ENCODE peak calls at places on chromosomes 7 and 10, in six cellular contexts. One of them, this sample, is unnamed.

GRCh38 chr10:48901152-48901705 is 38.4 kb downstream of the LRRC18 start:
- DNase-seq in activated T-cell treated with anti-CD3 and anti-CD28 coated beads, Interleukin-2, amount 50 U/mL, for 1 hour: no peak
- DNase-seq in GM12892: no peak
- DNase-seq in activated CD8-positive, alpha-beta memory T cell treated with anti-CD3 and anti-CD28 coated beads for 48 hours: no peak
- DNase-seq in HuH-7.5: no peak
- DNase-seq in iPS-NIHi11: no peak
- DNase-seq in this sample: no peak

GRCh38 chr10:120465138-120465537 is 8.1 kb downstream of the PLPP4 start:
- DNase-seq in GM12892: no peak
- DNase-seq in activated CD8-positive, alpha-beta memory T cell treated with anti-CD3 and anti-CD28 coated beads for 48 hours: no peak
- DNase-seq in HuH-7.5: no peak
- DNase-seq in iPS-NIHi11: no peak
- DNase-seq in activated T-cell treated with anti-CD3 and anti-CD28 coated beads, Interleukin-2, amount 50 U/mL, for 1 hour: no peak
- DNase-seq in this sample: no peak

GRCh38 chr10:80153460-80153859 is 20.9 kb downstream of the PLAC9 start:
- DNase-seq in iPS-NIHi11: no peak
- DNase-seq in GM12892: no peak
- DNase-seq in activated T-cell treated with anti-CD3 and anti-CD28 coated beads, Interleukin-2, amount 50 U/mL, for 1 hour: no peak
- DNase-seq in activated CD8-positive, alpha-beta memory T cell treated with anti-CD3 and anti-CD28 coated beads for 48 hours: no peak
- DNase-seq in HuH-7.5: no peak
- DNase-seq in this sample: no peak

GRCh38 chr10:70576803-70577517 is 25.6 kb downstream of the PRF1 start:
- DNase-seq in GM12892: no peak
- DNase-seq in iPS-NIHi11: no peak
- DNase-seq in activated CD8-positive, alpha-beta memory T cell treated with anti-CD3 and anti-CD28 coated beads for 48 hours: no peak
- DNase-seq in activated T-cell treated with anti-CD3 and anti-CD28 coated beads, Interleukin-2, amount 50 U/mL, for 1 hour: no peak
- DNase-seq in HuH-7.5: no peak
- DNase-seq in this sample: no peak

GRCh38 chr10:125080984-125081383 is 79.4 kb downstream of the CTBP2 start:
- DNase-seq in iPS-NIHi11: no peak
- DNase-seq in GM12892: no peak
- DNase-seq in activated T-cell treated with anti-CD3 and anti-CD28 coated beads, Interleukin-2, amount 50 U/mL, for 1 hour: no peak
- DNase-seq in HuH-7.5: no peak
- DNase-seq in activated CD8-positive, alpha-beta memory T cell treated with anti-CD3 and anti-CD28 coated beads for 48 hours: no peak
- DNase-seq in this sample: peak

GRCh38 chr7:2513702-2514101 is 5.9 kb upstream of the LFNG start:
- DNase-seq in HuH-7.5: no peak
- DNase-seq in activated CD8-positive, alpha-beta memory T cell treated with anti-CD3 and anti-CD28 coated beads for 48 hours: no peak
- DNase-seq in iPS-NIHi11: no peak
- DNase-seq in activated T-cell treated with anti-CD3 and anti-CD28 coated beads, Interleukin-2, amount 50 U/mL, for 1 hour: no peak
- DNase-seq in GM12892: no peak
- DNase-seq in this sample: no peak

GRCh38 chr10:117762819-117763172 is 220.2 kb downstream of the EMX2 start:
- DNase-seq in activated CD8-positive, alpha-beta memory T cell treated with anti-CD3 and anti-CD28 coated beads for 48 hours: no peak
- DNase-seq in iPS-NIHi11: no peak
- DNase-seq in activated T-cell treated with anti-CD3 and anti-CD28 coated beads, Interleukin-2, amount 50 U/mL, for 1 hour: no peak
- DNase-seq in HuH-7.5: no peak
- DNase-seq in GM12892: no peak
- DNase-seq in this sample: no peak

GRCh38 chr10:128125416-128125943 is 743 bp downstream of the MKI67 start:
- DNase-seq in GM12892: no peak
- DNase-seq in iPS-NIHi11: peak
- DNase-seq in activated CD8-positive, alpha-beta memory T cell treated with anti-CD3 and anti-CD28 coated beads for 48 hours: no peak
- DNase-seq in HuH-7.5: no peak
- DNase-seq in activated T-cell treated with anti-CD3 and anti-CD28 coated beads, Interleukin-2, amount 50 U/mL, for 1 hour: peak
- DNase-seq in this sample: peak

GRCh38 chr10:69742928-69743602 is 58.6 kb upstream of the COL13A1 start:
- DNase-seq in iPS-NIHi11: peak
- DNase-seq in activated T-cell treated with anti-CD3 and anti-CD28 coated beads, Interleukin-2, amount 50 U/mL, for 1 hour: no peak
- DNase-seq in HuH-7.5: peak
- DNase-seq in GM12892: no peak
- DNase-seq in activated CD8-positive, alpha-beta memory T cell treated with anti-CD3 and anti-CD28 coated beads for 48 hours: no peak
- DNase-seq in this sample: no peak

GRCh38 chr10:85187047-85187446 is 858.7 kb downstream of the CCSER2 start:
- DNase-seq in HuH-7.5: no peak
- DNase-seq in activated CD8-positive, alpha-beta memory T cell treated with anti-CD3 and anti-CD28 coated beads for 48 hours: no peak
- DNase-seq in activated T-cell treated with anti-CD3 and anti-CD28 coated beads, Interleukin-2, amount 50 U/mL, for 1 hour: no peak
- DNase-seq in GM12892: no peak
- DNase-seq in iPS-NIHi11: no peak
- DNase-seq in this sample: no peak

GRCh38 chr10:91162050-91162494 is 58.4 kb upstream of the PCGF5 start:
- DNase-seq in GM12892: no peak
- DNase-seq in HuH-7.5: no peak
- DNase-seq in activated CD8-positive, alpha-beta memory T cell treated with anti-CD3 and anti-CD28 coated beads for 48 hours: no peak
- DNase-seq in iPS-NIHi11: peak
- DNase-seq in activated T-cell treated with anti-CD3 and anti-CD28 coated beads, Interleukin-2, amount 50 U/mL, for 1 hour: no peak
- DNase-seq in this sample: peak

GRCh38 chr7:84264341-84264740 is 69.8 kb upstream of the SEMA3A start:
- DNase-seq in HuH-7.5: no peak
- DNase-seq in activated T-cell treated with anti-CD3 and anti-CD28 coated beads, Interleukin-2, amount 50 U/mL, for 1 hour: no peak
- DNase-seq in iPS-NIHi11: no peak
- DNase-seq in activated CD8-positive, alpha-beta memory T cell treated with anti-CD3 and anti-CD28 coated beads for 48 hours: no peak
- DNase-seq in GM12892: no peak
- DNase-seq in this sample: no peak

GRCh38 chr7:135685306-135686084 is 23.2 kb downstream of the STMP1 start:
- DNase-seq in HuH-7.5: no peak
- DNase-seq in GM12892: no peak
- DNase-seq in activated T-cell treated with anti-CD3 and anti-CD28 coated beads, Interleukin-2, amount 50 U/mL, for 1 hour: no peak
- DNase-seq in iPS-NIHi11: no peak
- DNase-seq in activated CD8-positive, alpha-beta memory T cell treated with anti-CD3 and anti-CD28 coated beads for 48 hours: no peak
- DNase-seq in this sample: no peak

GRCh38 chr7:5424689-5425506 is 1.3 kb upstream of the TNRC18 start:
- DNase-seq in activated CD8-positive, alpha-beta memory T cell treated with anti-CD3 and anti-CD28 coated beads for 48 hours: no peak
- DNase-seq in iPS-NIHi11: no peak
- DNase-seq in activated T-cell treated with anti-CD3 and anti-CD28 coated beads, Interleukin-2, amount 50 U/mL, for 1 hour: peak
- DNase-seq in HuH-7.5: peak
- DNase-seq in GM12892: no peak
- DNase-seq in this sample: no peak

GRCh38 chr10:25393621-25394020 is 218.8 kb downstream of the GPR158 start:
- DNase-seq in activated T-cell treated with anti-CD3 and anti-CD28 coated beads, Interleukin-2, amount 50 U/mL, for 1 hour: no peak
- DNase-seq in activated CD8-positive, alpha-beta memory T cell treated with anti-CD3 and anti-CD28 coated beads for 48 hours: no peak
- DNase-seq in HuH-7.5: no peak
- DNase-seq in GM12892: no peak
- DNase-seq in iPS-NIHi11: no peak
- DNase-seq in this sample: no peak

GRCh38 chr10:4941540-4942330 is 21.5 kb upstream of the AKR1C1 start:
- DNase-seq in GM12892: no peak
- DNase-seq in activated CD8-positive, alpha-beta memory T cell treated with anti-CD3 and anti-CD28 coated beads for 48 hours: no peak
- DNase-seq in iPS-NIHi11: no peak
- DNase-seq in HuH-7.5: no peak
- DNase-seq in activated T-cell treated with anti-CD3 and anti-CD28 coated beads, Interleukin-2, amount 50 U/mL, for 1 hour: no peak
- DNase-seq in this sample: no peak

GRCh38 chr7:99257065-99257464 is 15.6 kb upstream of the MYH16 start:
- DNase-seq in activated CD8-positive, alpha-beta memory T cell treated with anti-CD3 and anti-CD28 coated beads for 48 hours: no peak
- DNase-seq in GM12892: no peak
- DNase-seq in iPS-NIHi11: no peak
- DNase-seq in HuH-7.5: no peak
- DNase-seq in activated T-cell treated with anti-CD3 and anti-CD28 coated beads, Interleukin-2, amount 50 U/mL, for 1 hour: no peak
- DNase-seq in this sample: no peak

GRCh38 chr7:133081119-133081604 is 728 bp downstream of the CHCHD3 start:
- DNase-seq in GM12892: no peak
- DNase-seq in iPS-NIHi11: peak
- DNase-seq in HuH-7.5: no peak
- DNase-seq in activated CD8-positive, alpha-beta memory T cell treated with anti-CD3 and anti-CD28 coated beads for 48 hours: no peak
- DNase-seq in activated T-cell treated with anti-CD3 and anti-CD28 coated beads, Interleukin-2, amount 50 U/mL, for 1 hour: no peak
- DNase-seq in this sample: peak

GRCh38 chr7:51198654-51199053 is 118.0 kb downstream of the COBL start:
- DNase-seq in activated T-cell treated with anti-CD3 and anti-CD28 coated beads, Interleukin-2, amount 50 U/mL, for 1 hour: no peak
- DNase-seq in iPS-NIHi11: no peak
- DNase-seq in GM12892: no peak
- DNase-seq in activated CD8-positive, alpha-beta memory T cell treated with anti-CD3 and anti-CD28 coated beads for 48 hours: no peak
- DNase-seq in HuH-7.5: no peak
- DNase-seq in this sample: no peak

GRCh38 chr7:95327356-95327755 is 3.0 kb upstream of the PON1 start:
- DNase-seq in activated CD8-positive, alpha-beta memory T cell treated with anti-CD3 and anti-CD28 coated beads for 48 hours: no peak
- DNase-seq in activated T-cell treated with anti-CD3 and anti-CD28 coated beads, Interleukin-2, amount 50 U/mL, for 1 hour: no peak
- DNase-seq in HuH-7.5: no peak
- DNase-seq in GM12892: no peak
- DNase-seq in iPS-NIHi11: no peak
- DNase-seq in this sample: no peak

GRCh38 chr10:130023454-130024230 is 59.6 kb upstream of the EBF3 start:
- DNase-seq in HuH-7.5: no peak
- DNase-seq in iPS-NIHi11: no peak
- DNase-seq in GM12892: no peak
- DNase-seq in activated CD8-positive, alpha-beta memory T cell treated with anti-CD3 and anti-CD28 coated beads for 48 hours: no peak
- DNase-seq in activated T-cell treated with anti-CD3 and anti-CD28 coated beads, Interleukin-2, amount 50 U/mL, for 1 hour: no peak
- DNase-seq in this sample: no peak

GRCh38 chr10:76168437-76168836 is 737.0 kb downstream of the LRMDA start:
- DNase-seq in GM12892: no peak
- DNase-seq in activated CD8-positive, alpha-beta memory T cell treated with anti-CD3 and anti-CD28 coated beads for 48 hours: no peak
- DNase-seq in HuH-7.5: no peak
- DNase-seq in activated T-cell treated with anti-CD3 and anti-CD28 coated beads, Interleukin-2, amount 50 U/mL, for 1 hour: no peak
- DNase-seq in iPS-NIHi11: no peak
- DNase-seq in this sample: no peak

GRCh38 chr7:29866490-29866930 is 60.2 kb downstream of the WIPF3 start:
- DNase-seq in activated T-cell treated with anti-CD3 and anti-CD28 coated beads, Interleukin-2, amount 50 U/mL, for 1 hour: no peak
- DNase-seq in iPS-NIHi11: no peak
- DNase-seq in GM12892: no peak
- DNase-seq in activated CD8-positive, alpha-beta memory T cell treated with anti-CD3 and anti-CD28 coated beads for 48 hours: no peak
- DNase-seq in HuH-7.5: no peak
- DNase-seq in this sample: no peak

GRCh38 chr7:71132521-71133231 is 732 bp downstream of the GALNT17 start:
- DNase-seq in activated T-cell treated with anti-CD3 and anti-CD28 coated beads, Interleukin-2, amount 50 U/mL, for 1 hour: no peak
- DNase-seq in activated CD8-positive, alpha-beta memory T cell treated with anti-CD3 and anti-CD28 coated beads for 48 hours: no peak
- DNase-seq in iPS-NIHi11: peak
- DNase-seq in GM12892: no peak
- DNase-seq in HuH-7.5: no peak
- DNase-seq in this sample: no peak

GRCh38 chr7:127486654-127487053 is 94.1 kb upstream of the ZNF800 start:
- DNase-seq in GM12892: no peak
- DNase-seq in activated T-cell treated with anti-CD3 and anti-CD28 coated beads, Interleukin-2, amount 50 U/mL, for 1 hour: no peak
- DNase-seq in HuH-7.5: no peak
- DNase-seq in activated CD8-positive, alpha-beta memory T cell treated with anti-CD3 and anti-CD28 coated beads for 48 hours: no peak
- DNase-seq in iPS-NIHi11: peak
- DNase-seq in this sample: no peak

GRCh38 chr10:74081192-74081803 is 69.3 kb downstream of the AP3M1 start:
- DNase-seq in activated CD8-positive, alpha-beta memory T cell treated with anti-CD3 and anti-CD28 coated beads for 48 hours: no peak
- DNase-seq in iPS-NIHi11: peak
- DNase-seq in activated T-cell treated with anti-CD3 and anti-CD28 coated beads, Interleukin-2, amount 50 U/mL, for 1 hour: no peak
- DNase-seq in GM12892: no peak
- DNase-seq in HuH-7.5: peak
- DNase-seq in this sample: peak

GRCh38 chr7:117061751-117062150 is 108.5 kb downstream of the ST7 start:
- DNase-seq in GM12892: no peak
- DNase-seq in activated T-cell treated with anti-CD3 and anti-CD28 coated beads, Interleukin-2, amount 50 U/mL, for 1 hour: no peak
- DNase-seq in HuH-7.5: no peak
- DNase-seq in activated CD8-positive, alpha-beta memory T cell treated with anti-CD3 and anti-CD28 coated beads for 48 hours: no peak
- DNase-seq in iPS-NIHi11: no peak
- DNase-seq in this sample: no peak

GRCh38 chr10:79127151-79127961 is 58.6 kb downstream of the ZMIZ1 start:
- DNase-seq in GM12892: no peak
- DNase-seq in iPS-NIHi11: peak
- DNase-seq in activated T-cell treated with anti-CD3 and anti-CD28 coated beads, Interleukin-2, amount 50 U/mL, for 1 hour: no peak
- DNase-seq in activated CD8-positive, alpha-beta memory T cell treated with anti-CD3 and anti-CD28 coated beads for 48 hours: no peak
- DNase-seq in HuH-7.5: peak
- DNase-seq in this sample: peak